ENCODE peak calls at places on chromosomes 5 and 9, in eight cellular contexts. E is left ventricle myocardium inferior; Y is HepG2; O is psoas muscle; J is OCI-LY7; A is CD8-positive, alpha-beta memory T cell; L is CD4-positive, CD25-positive, alpha-beta regulatory T cell; W is endothelial cell of umbilical vein. R is an unnamed sample.

GRCh38 chr5:155726267-155726666 is 600.7 kb upstream of the SGCD start:
- DNase-seq in E (no peak), Y (no peak), O (no peak), J (no peak), A (no peak), L (no peak), W (no peak), R (no peak)

GRCh38 chr9:108836771-108837170 is 19.0 kb downstream of the ACTL7B start:
- DNase-seq in E (no peak), Y (no peak), O (no peak), J (no peak), A (no peak), L (no peak), W (no peak), R (no peak)

GRCh38 chr9:124322618-124323432 is 65.1 kb downstream of the NEK6 start:
- DNase-seq in E (no peak), Y (no peak), O (no peak), J (no peak), A (no peak), L (no peak), W (no peak), R (no peak)

GRCh38 chr5:1111727-1112289 is at the start of gene SLC12A7:
- DNase-seq in E (peak; percentile 71), Y (no peak), O (no peak), J (no peak), A (peak; percentile 64), L (peak; percentile 65), W (peak; percentile 37), R (peak; percentile 79)

GRCh38 chr5:130206686-130207085 is 302.4 kb downstream of the CHSY3 start:
- DNase-seq in E (no peak), Y (no peak), O (no peak), J (no peak), A (no peak), L (no peak), W (no peak), R (no peak)

GRCh38 chr5:62790348-62790747 is 211.7 kb downstream of the LRRC70 start:
- DNase-seq in E (no peak), Y (peak; percentile 33), O (no peak), J (no peak), A (no peak), L (no peak), W (no peak), R (no peak)

GRCh38 chr9:104682642-104683041 is 11.7 kb upstream of the OR13D1 start:
- DNase-seq in E (no peak), Y (peak; percentile 57), O (no peak), J (peak; percentile 62), A (peak; percentile 3), L (no peak), W (peak; percentile 60), R (no peak)

GRCh38 chr5:115532517-115532916 is 12.1 kb downstream of the FEM1C start:
- DNase-seq in E (no peak), Y (no peak), O (no peak), J (no peak), A (no peak), L (no peak), W (peak; percentile 42), R (no peak)

GRCh38 chr9:35774907-35775635 is 16.3 kb upstream of the NPR2 start:
- DNase-seq in E (no peak), Y (no peak), O (no peak), J (peak; percentile 41), A (no peak), L (no peak), W (peak; percentile 79), R (no peak)

GRCh38 chr9:89802809-89803355 is 198.1 kb downstream of the GADD45G start:
- DNase-seq in E (peak; percentile 84), Y (no peak), O (peak; percentile 76), J (no peak), A (no peak), L (no peak), W (no peak), R (peak; percentile 45)

GRCh38 chr9:78064075-78064474 is 32.5 kb upstream of the GNAQ start:
- DNase-seq in E (no peak), Y (no peak), O (no peak), J (no peak), A (no peak), L (no peak), W (no peak), R (no peak)

GRCh38 chr9:121596515-121596914 is 54.9 kb upstream of the DAB2IP start:
- DNase-seq in E (no peak), Y (no peak), O (no peak), J (no peak), A (no peak), L (no peak), W (no peak), R (no peak)

GRCh38 chr5:143078321-143078720 is 308.1 kb downstream of the ARHGAP26 start:
- DNase-seq in E (no peak), Y (no peak), O (no peak), J (no peak), A (no peak), L (no peak), W (no peak), R (no peak)

GRCh38 chr5:142235870-142236672 is 88.8 kb downstream of the SPRY4 start:
- DNase-seq in E (no peak), Y (no peak), O (no peak), J (no peak), A (no peak), L (no peak), W (no peak), R (no peak)

GRCh38 chr9:136381966-136382513 is 8.6 kb upstream of the CARD9 start:
- DNase-seq in E (no peak), Y (no peak), O (no peak), J (no peak), A (no peak), L (no peak), W (no peak), R (no peak)

GRCh38 chr9:22237497-22238363 is 208.9 kb upstream of the DMRTA1 start:
- DNase-seq in E (no peak), Y (peak; percentile 24), O (no peak), J (no peak), A (no peak), L (no peak), W (peak; percentile 62), R (no peak)

GRCh38 chr5:179164331-179165311 is 104.4 kb downstream of the ZNF354C start:
- DNase-seq in E (no peak), Y (no peak), O (no peak), J (no peak), A (no peak), L (no peak), W (no peak), R (peak; percentile 45)

GRCh38 chr9:91546574-91546973 is 122.9 kb upstream of the NFIL3 start:
- DNase-seq in E (no peak), Y (no peak), O (no peak), J (no peak), A (no peak), L (no peak), W (no peak), R (no peak)

GRCh38 chr5:43661102-43661501 is 58.1 kb downstream of the NNT start:
- DNase-seq in E (no peak), Y (peak; percentile 40), O (no peak), J (peak; percentile 49), A (no peak), L (no peak), W (no peak), R (no peak)

GRCh38 chr9:88387733-88388202 is 476 bp upstream of the SPIN1 start:
- DNase-seq in E (peak; percentile 32), Y (peak; percentile 20), O (peak; percentile 59), J (no peak), A (no peak), L (no peak), W (peak; percentile 57), R (peak; percentile 69)

GRCh38 chr5:171573021-171573420 is 153.6 kb downstream of the FGF18 start:
- DNase-seq in E (no peak), Y (no peak), O (no peak), J (no peak), A (no peak), L (no peak), W (no peak), R (no peak)

GRCh38 chr5:172658391-172658790 is 17.3 kb downstream of the NEURL1B start:
- DNase-seq in E (no peak), Y (no peak), O (no peak), J (no peak), A (no peak), L (no peak), W (no peak), R (no peak)

GRCh38 chr5:93925321-93925720 is 183.9 kb upstream of the POU5F2 start:
- DNase-seq in E (no peak), Y (no peak), O (no peak), J (no peak), A (no peak), L (no peak), W (peak; percentile 31), R (no peak)

GRCh38 chr9:130433168-130433946 is 11.4 kb upstream of the ASS1 start:
- DNase-seq in E (peak; percentile 44), Y (no peak), O (peak; percentile 53), J (no peak), A (peak; percentile 15), L (no peak), W (peak; percentile 43), R (no peak)
- H3K4me3 ChIP-seq in E (peak overlapping the region; percentile 63), Y (peak overlapping the region; percentile 69), O (peak overlapping the region; percentile 36), J (no peak overlapping the region), A (no peak overlapping the region), L (no peak overlapping the region), W (no peak overlapping the region), R (peak overlapping the region; percentile 34)

DNA sequence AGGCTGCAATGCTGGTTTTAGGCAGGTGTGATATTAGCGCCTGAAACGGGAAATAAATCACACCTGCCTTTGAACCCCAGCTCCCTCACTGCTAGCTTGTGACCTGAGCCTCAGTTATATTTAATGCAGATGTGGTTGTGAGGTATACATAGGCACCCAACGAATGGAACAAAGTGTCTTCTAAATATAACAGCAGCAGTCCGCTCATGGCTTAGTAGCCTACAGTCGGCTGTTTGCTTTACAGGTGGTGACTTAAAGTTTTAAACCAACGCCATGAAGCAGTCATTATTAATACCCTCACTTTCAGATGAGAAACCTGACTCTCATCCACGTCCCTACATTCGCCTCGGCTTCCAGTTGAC is 622 bp downstream of the ZNF782 start:
- DNase-seq in E (no peak), Y (no peak), O (no peak), J (peak; percentile 46), A (peak; percentile 31), L (no peak), W (no peak), R (no peak)
- H3K27ac ChIP-seq in E (peak overlapping the region; percentile 87), Y (peak overlapping the region; percentile 73), O (peak overlapping the region; percentile 86), J (peak overlapping the region; percentile 24), A (peak overlapping the region; percentile 60), L (no peak overlapping the region), W (no peak overlapping the region), R (peak overlapping the region; percentile 78)

DNA sequence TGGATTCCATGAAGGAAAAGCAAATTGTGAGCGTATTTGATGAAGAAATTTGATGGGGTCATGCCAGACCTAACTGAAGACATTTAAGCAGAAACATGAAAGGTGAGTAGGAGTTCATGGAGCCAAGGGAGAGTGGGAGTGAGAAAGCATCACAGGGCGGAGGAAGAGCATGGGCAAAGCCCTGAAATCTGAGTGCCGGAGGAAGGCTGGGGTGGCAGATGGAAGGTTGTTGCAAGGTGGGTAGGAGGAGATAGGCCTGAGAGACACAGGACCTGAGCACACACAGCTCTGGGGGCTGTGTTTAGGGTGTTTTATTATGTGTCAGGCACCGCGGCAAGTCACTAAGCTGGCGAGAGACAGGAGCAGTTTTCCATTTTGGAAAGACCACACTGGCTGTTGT is 100.4 kb upstream of the SPOCK1 start:
- DNase-seq in E (no peak), Y (no peak), O (no peak), J (no peak), A (no peak), L (no peak), W (no peak), R (no peak)
- H3K4me1 ChIP-seq in E (no peaks in the 10 kb centered on the region), Y (no peaks in the 10 kb centered on the region), O (no peaks in the 10 kb centered on the region), J (no peaks in the 10 kb centered on the region), A (no peaks in the 10 kb centered on the region), L (no peaks in the 10 kb centered on the region), W (no peaks in the 10 kb centered on the region), R (no peaks in the 10 kb centered on the region)

GRCh38 chr9:69190086-69190865 is 16.2 kb downstream of the TJP2 start:
- DNase-seq in E (no peak), Y (peak; percentile 90), O (no peak), J (peak; percentile 73), A (no peak), L (no peak), W (no peak), R (no peak)
- H3K4me3 ChIP-seq in E (no peak overlapping the region), Y (peak overlapping the region; percentile 42), O (no peak overlapping the region), J (peak overlapping the region; percentile 56), A (no peak overlapping the region), L (no peak overlapping the region), W (no peak overlapping the region), R (no peak overlapping the region)